ENCODE peak calls at places on chromosomes 4 and X, in eight cellular contexts. U is uterus, P is neuronal stem cell, H is mesendoderm, I is Karpas-422, M is mammary epithelial cell, B is dorsolateral prefrontal cortex, V is IMR-90. N is an unnamed sample.

GRCh38 chr4:151808120-151808529 is 47.3 kb upstream of the GATB start:
- DNase-seq in U (no peak), P (no peak), H (no peak), I (no peak), M (peak), B (no peak), V (peak), N (no peak)

GRCh38 chrX:12423346-12423745 is 285.1 kb downstream of the FRMPD4 start:
- DNase-seq in U (no peak), P (no peak), H (no peak), I (no peak), M (no peak), B (no peak), V (no peak), N (no peak)

GRCh38 chr4:128163177-128164117 is 102.3 kb downstream of the LARP1B start:
- DNase-seq in U (no peak), P (no peak), H (peak), I (no peak), M (peak), B (no peak), V (peak), N (no peak)

GRCh38 chr4:185134176-185134869 is 8.7 kb upstream of the SLC25A4 start:
- DNase-seq in U (no peak), P (no peak), H (peak), I (peak), M (peak), B (no peak), V (peak), N (no peak)

GRCh38 chrX:51802917-51803688 is 59.9 kb downstream of the GSPT2 start:
- DNase-seq in U (peak), P (peak), H (peak), I (peak), M (peak), B (peak), V (peak), N (peak)

GRCh38 chr4:126630171-126630570 is 1002.6 kb upstream of the INTU start:
- DNase-seq in U (no peak), P (no peak), H (no peak), I (no peak), M (no peak), B (no peak), V (no peak), N (no peak)

GRCh38 chr4:16140520-16141249 is 56.9 kb upstream of the PROM1 start:
- DNase-seq in U (no peak), P (no peak), H (no peak), I (no peak), M (peak), B (no peak), V (peak), N (no peak)

GRCh38 chrX:131907488-131908314 is 115.4 kb upstream of the STK26 start:
- DNase-seq in U (no peak), P (no peak), H (no peak), I (no peak), M (no peak), B (no peak), V (no peak), N (no peak)

GRCh38 chr4:17619416-17620105 is 5.1 kb downstream of the MED28 start:
- DNase-seq in U (no peak), P (no peak), H (no peak), I (no peak), M (no peak), B (no peak), V (peak), N (no peak)

GRCh38 chr4:60683953-60684352 is 516.2 kb upstream of the ADGRL3 start:
- DNase-seq in U (no peak), P (no peak), H (no peak), I (no peak), M (peak), B (no peak), V (peak), N (no peak)

GRCh38 chr4:162510115-162510514 is 346.3 kb upstream of the FSTL5 start:
- DNase-seq in U (no peak), P (no peak), H (peak), I (no peak), M (no peak), B (no peak), V (no peak), N (no peak)

GRCh38 chrX:29231800-29232199 is 644.6 kb downstream of the IL1RAPL1 start:
- DNase-seq in U (no peak), P (no peak), H (peak), I (no peak), M (no peak), B (no peak), V (peak), N (no peak)

GRCh38 chrX:39972340-39972739 is 125.4 kb downstream of the BCOR start:
- DNase-seq in U (no peak), P (no peak), H (no peak), I (no peak), M (no peak), B (no peak), V (peak), N (no peak)

GRCh38 chrX:48753708-48754107 is 7.8 kb upstream of the GLOD5 start:
- DNase-seq in U (no peak), P (no peak), H (peak), I (no peak), M (no peak), B (no peak), V (no peak), N (no peak)

GRCh38 chr4:145681518-145681917 is 1.6 kb downstream of the C4orf51 start:
- DNase-seq in U (no peak), P (no peak), H (no peak), I (no peak), M (no peak), B (no peak), V (no peak), N (no peak)

GRCh38 chr4:13430834-13431568 is 53.1 kb downstream of the RAB28 start:
- DNase-seq in U (no peak), P (no peak), H (peak), I (peak), M (no peak), B (no peak), V (no peak), N (no peak)

GRCh38 chr4:11301075-11301660 is 127.5 kb downstream of the HS3ST1 start:
- DNase-seq in U (no peak), P (no peak), H (no peak), I (no peak), M (no peak), B (no peak), V (no peak), N (no peak)

GRCh38 chr4:9919047-9919446 is 102.2 kb downstream of the SLC2A9 start:
- DNase-seq in U (no peak), P (no peak), H (peak), I (no peak), M (no peak), B (no peak), V (no peak), N (no peak)

GRCh38 chr4:57051100-57051499 is 59.1 kb downstream of the IGFBP7 start:
- DNase-seq in U (no peak), P (no peak), H (no peak), I (no peak), M (no peak), B (no peak), V (peak), N (no peak)

GRCh38 chrX:112832481-112833095 is 8.0 kb downstream of the AMOT start:
- DNase-seq in U (no peak), P (no peak), H (peak), I (no peak), M (peak), B (no peak), V (peak), N (no peak)

GRCh38 chrX:120251471-120252011 is 929 bp downstream of the ZBTB33 start:
- DNase-seq in U (peak), P (no peak), H (no peak), I (peak), M (peak), B (no peak), V (peak), N (no peak)

GRCh38 chr4:7457201-7458065 is 22.7 kb upstream of the PSAPL1 start:
- DNase-seq in U (no peak), P (no peak), H (no peak), I (no peak), M (no peak), B (no peak), V (no peak), N (no peak)

GRCh38 chr4:161920304-161921052 is 243.3 kb downstream of the FSTL5 start:
- DNase-seq in U (no peak), P (no peak), H (no peak), I (no peak), M (no peak), B (no peak), V (no peak), N (no peak)

GRCh38 chr4:78766650-78767049 is 9.5 kb upstream of the BMP2K start:
- DNase-seq in U (no peak), P (no peak), H (no peak), I (no peak), M (no peak), B (no peak), V (no peak), N (no peak)

GRCh38 chr4:78772526-78773084 is 3.5 kb upstream of the BMP2K start:
- DNase-seq in U (no peak), P (no peak), H (no peak), I (no peak), M (no peak), B (no peak), V (no peak), N (no peak)

GRCh38 chr4:78767350-78767749 is 8.8 kb upstream of the BMP2K start:
- DNase-seq in U (no peak), P (no peak), H (no peak), I (no peak), M (no peak), B (no peak), V (no peak), N (no peak)

GRCh38 chr4:78768447-78769177 is 7.5 kb upstream of the BMP2K start:
- DNase-seq in U (no peak), P (no peak), H (no peak), I (no peak), M (peak), B (no peak), V (peak), N (no peak)

GRCh38 chr4:78770091-78770642 is 6.0 kb upstream of the BMP2K start:
- DNase-seq in U (no peak), P (no peak), H (no peak), I (no peak), M (no peak), B (no peak), V (no peak), N (no peak)
- H3K27ac ChIP-seq in U (no peak), P (no peak), H (no peak), I (no peak), M (no peak), B (no peak), V (no peak), N (no peak)

GRCh38 chrX:154057790-154058189 is 38.1 kb upstream of the IRAK1 start:
- DNase-seq in U (no peak), P (no peak), H (no peak), I (no peak), M (no peak), B (no peak), V (no peak), N (no peak)

GRCh38 chrX:154061801-154062200 is 35.7 kb downstream of the MECP2 start:
- DNase-seq in U (no peak), P (no peak), H (no peak), I (no peak), M (no peak), B (no peak), V (no peak), N (no peak)

GRCh38 chrX:154058207-154058997 is 38.7 kb upstream of the IRAK1 start:
- DNase-seq in U (no peak), P (no peak), H (no peak), I (no peak), M (no peak), B (no peak), V (no peak), N (no peak)

GRCh38 chrX:154059231-154059630 is 38.3 kb downstream of the MECP2 start:
- DNase-seq in U (no peak), P (no peak), H (no peak), I (no peak), M (no peak), B (no peak), V (no peak), N (no peak)

GRCh38 chrX:154059729-154060245 is 37.7 kb downstream of the MECP2 start:
- DNase-seq in U (no peak), P (no peak), H (no peak), I (no peak), M (no peak), B (no peak), V (no peak), N (no peak)
- H3K27ac ChIP-seq in U (peak), P (no peak), H (no peak), I (no peak), M (no peak), B (no peak), V (no peak), N (no peak)

GRCh38 chr4:158316264-158316663 is 106.0 kb downstream of the TMEM144 start:
- DNase-seq in U (no peak), P (no peak), H (no peak), I (no peak), M (no peak), B (no peak), V (peak), N (no peak)
- H3K27ac ChIP-seq in U (no peak), P (no peak), H (no peak), I (no peak), M (no peak), B (no peak), V (peak), N (no peak)

DNA sequence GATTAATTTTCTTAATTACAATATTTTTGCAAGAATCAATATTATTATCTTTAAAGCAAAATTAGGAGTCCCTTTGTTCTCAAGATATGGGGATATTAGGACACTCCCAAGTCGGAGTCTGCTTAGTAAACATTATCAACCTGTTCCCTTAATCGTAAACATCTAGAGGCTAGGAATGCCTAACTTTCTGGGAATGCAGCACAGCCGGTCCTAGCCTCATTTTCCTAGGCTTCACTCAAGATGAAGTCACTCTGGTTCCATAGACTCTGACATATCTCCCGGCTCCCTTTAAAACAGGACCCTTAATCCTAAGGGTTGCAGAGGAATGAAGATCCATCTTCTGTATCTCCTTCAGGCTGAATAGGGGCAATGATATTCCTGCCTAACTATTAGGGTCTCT is 367.6 kb downstream of the GPM6A start:
- DNase-seq in U (no peak), P (no peak), H (no peak), I (no peak), M (no peak), B (no peak), V (no peak), N (no peak)
- H3K27ac ChIP-seq in U (no peak), P (no peak), H (no peak), I (no peak), M (no peak), B (no peak), V (no peak), N (no peak)

DNA sequence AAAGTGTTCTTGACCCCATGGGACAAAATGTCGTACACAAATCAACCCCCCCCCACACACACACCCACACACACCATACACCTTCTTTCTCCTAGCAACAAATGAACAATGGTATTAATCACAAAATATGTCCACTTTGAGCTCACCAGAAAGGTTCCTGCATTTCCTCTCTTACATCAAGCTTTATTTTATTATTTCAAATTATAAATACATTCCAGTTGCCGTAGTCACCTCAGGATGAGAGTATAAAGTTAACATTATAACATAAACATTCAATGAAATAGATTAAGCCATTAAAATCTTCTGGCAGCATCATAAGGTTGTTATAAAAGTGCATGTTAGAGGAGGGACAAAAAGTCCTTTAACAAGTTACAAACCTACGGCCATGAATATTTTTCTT is 7.3 kb downstream of the XK start:
- DNase-seq in U (no peak), P (no peak), H (no peak), I (no peak), M (peak), B (no peak), V (peak), N (no peak)
- H3K27ac ChIP-seq in U (no peak), P (no peak), H (no peak), I (no peak), M (no peak), B (no peak), V (no peak), N (no peak)